ENCODE peak calls at places on chromosomes 5 and 9, in four cellular contexts. N, L, A and Z are unnamed samples. For H3K36me3, the result is how much of the 10 kb centered on the place peaks cover.

GRCh38 chr9:35776018-35776417 is 15.4 kb upstream of the NPR2 start:
- DNase-seq in A (no peak), N (no peak), L (no peak), Z (no peak)

GRCh38 chr5:137778772-137779564 is 24.8 kb upstream of the HNRNPA0 start:
- DNase-seq in N (no peak), L (no peak), A (no peak), Z (no peak)

GRCh38 chr9:76369583-76369982 is 24.6 kb downstream of the RFK start:
- DNase-seq in A (no peak), N (peak), L (no peak), Z (peak)

GRCh38 chr5:148482697-148483462 is 99.1 kb downstream of the FBXO38 start:
- DNase-seq in N (peak), L (peak), A (peak), Z (peak)

GRCh38 chr9:96514108-96514824 is 64.3 kb downstream of the HABP4 start:
- DNase-seq in L (no peak), A (no peak), N (no peak), Z (no peak)

GRCh38 chr5:65268520-65268919 is 213.2 kb downstream of the ADAMTS6 start:
- DNase-seq in N (no peak), A (no peak), L (no peak), Z (no peak)

GRCh38 chr9:93141771-93142483 is 7.9 kb upstream of the NINJ1 start:
- DNase-seq in A (no peak), N (no peak), L (no peak), Z (no peak)

GRCh38 chr5:891837-892389 is 688 bp downstream of the BRD9 start:
- DNase-seq in N (peak), L (no peak), A (no peak), Z (no peak)

GRCh38 chr5:181130832-181131496 is at the start of gene OR2V1:
- DNase-seq in N (no peak), L (no peak), A (no peak), Z (no peak)

DNA sequence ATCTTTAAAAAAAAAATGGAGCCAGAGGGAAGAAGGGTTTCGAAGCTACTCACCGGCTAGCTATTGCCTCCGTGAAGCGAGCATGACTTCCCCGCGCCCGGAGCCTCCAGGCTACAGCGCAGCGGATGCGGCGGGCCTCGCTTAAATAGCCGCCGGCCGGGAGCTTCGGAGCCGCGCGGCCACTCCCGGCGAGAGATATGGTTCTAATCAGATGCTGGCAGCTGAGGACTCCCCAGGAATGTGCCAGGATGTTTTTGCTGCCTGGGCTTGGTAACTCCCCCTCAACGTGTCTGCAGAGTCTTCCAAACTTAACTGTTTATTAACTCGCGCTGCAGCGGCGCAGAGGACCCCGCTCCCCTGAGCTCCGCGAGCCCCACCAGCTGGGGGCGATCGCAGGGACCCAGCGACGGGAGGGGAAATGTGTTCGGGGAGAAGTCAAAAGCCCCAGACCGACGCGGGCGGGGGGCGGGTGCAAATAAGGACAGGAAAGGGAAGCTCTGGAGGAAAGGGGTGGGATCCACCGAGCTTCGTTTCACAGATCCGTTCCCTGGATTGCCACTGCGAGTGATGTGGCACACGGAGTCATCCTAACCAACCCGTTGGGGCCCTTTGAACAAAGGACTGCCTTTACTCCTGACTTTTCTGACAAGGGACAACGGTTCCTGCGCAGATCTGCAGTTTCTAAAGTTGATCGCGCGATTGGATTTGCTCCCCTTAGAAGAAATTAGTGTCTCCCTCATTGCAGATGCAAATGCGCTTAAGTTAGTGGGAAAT is at the start of gene DAB2:
- DNase-seq in A (peak), N (peak), L (peak), Z (peak)
- TF ChIP-seq CTCF in A (peak), N (no peak), L (no peak), Z (peak)

GRCh38 chr5:36691241-36691640 is 84.8 kb downstream of the SLC1A3 start:
- DNase-seq in L (no peak), A (no peak), N (no peak), Z (no peak)

GRCh38 chr5:36694351-36694750 is 87.9 kb downstream of the SLC1A3 start:
- DNase-seq in A (no peak), N (no peak), L (no peak), Z (no peak)

GRCh38 chr5:36690041-36690941 is 83.9 kb downstream of the SLC1A3 start:
- DNase-seq in A (peak), N (peak), L (peak), Z (peak)

GRCh38 chr5:36691993-36692392 is 85.6 kb downstream of the SLC1A3 start:
- DNase-seq in L (no peak), N (no peak), A (no peak), Z (no peak)

DNA sequence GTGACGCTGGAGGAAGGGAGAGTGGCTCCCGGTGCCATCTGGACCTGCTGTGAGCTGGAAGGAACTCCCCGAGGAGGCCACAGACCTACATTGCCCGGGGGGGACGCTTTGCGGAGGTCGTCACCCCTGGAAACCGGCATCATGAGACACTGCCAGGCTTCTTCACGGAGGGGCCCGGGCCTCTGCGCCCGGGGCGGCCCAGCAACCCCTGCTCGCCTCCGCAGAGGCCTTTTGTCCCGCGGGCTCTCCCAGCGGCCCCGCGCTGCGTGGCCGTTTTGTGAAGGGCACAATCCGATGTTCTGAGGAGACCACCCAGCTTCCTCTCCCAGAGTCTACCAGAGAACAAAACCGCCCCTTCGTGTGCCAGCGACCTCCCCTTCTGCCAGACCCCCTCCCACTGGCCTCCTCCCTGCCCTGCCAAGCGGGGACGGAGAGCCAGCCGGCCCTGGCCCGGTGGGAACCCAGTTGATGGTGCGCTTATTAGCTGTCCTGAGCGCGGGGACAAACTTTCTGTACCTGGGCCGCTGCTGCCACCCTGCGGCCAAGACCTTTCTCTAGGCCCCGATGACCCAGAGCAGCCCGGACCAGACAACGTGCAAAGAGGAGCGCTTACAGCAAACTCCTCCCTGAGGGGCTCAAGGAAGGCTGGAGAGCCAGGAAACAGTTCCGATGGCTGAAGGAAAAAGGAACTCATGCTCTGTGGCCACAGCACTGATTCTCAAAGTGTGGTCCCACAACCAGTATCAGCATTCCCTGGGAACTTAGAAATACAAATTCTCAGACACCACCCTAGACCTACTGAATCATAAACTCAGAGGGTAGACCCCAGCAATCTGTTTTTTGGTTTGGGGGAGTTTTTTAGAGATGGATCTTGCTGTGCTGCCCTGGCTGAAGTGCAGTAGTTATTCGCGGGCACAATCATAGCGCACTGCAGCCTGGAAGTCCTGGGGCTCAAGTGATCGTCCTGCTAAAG is 86.7 kb downstream of the SLC1A3 start:
- DNase-seq in A (peak), L (peak), N (peak), Z (peak)
- H3K4me3 ChIP-seq in A (no peak), L (peak), N (no peak), Z (no peak)

GRCh38 chr5:146697211-146697610 is 181.2 kb upstream of the GPR151 start:
- DNase-seq in A (no peak), N (no peak), L (no peak), Z (no peak)

GRCh38 chr5:146698651-146699050 is 179.9 kb downstream of the PPP2R2B start:
- DNase-seq in L (no peak), N (no peak), A (no peak), Z (no peak)

GRCh38 chr5:146703499-146703898 is 175.1 kb downstream of the PPP2R2B start:
- DNase-seq in N (no peak), L (no peak), A (no peak), Z (no peak)

GRCh38 chr5:146699729-146700430 is 178.7 kb downstream of the PPP2R2B start:
- DNase-seq in A (no peak), N (no peak), L (no peak), Z (no peak)

GRCh38 chr5:146699129-146699528 is 179.4 kb downstream of the PPP2R2B start:
- DNase-seq in N (no peak), L (no peak), A (no peak), Z (no peak)
- H3K36me3 ChIP-seq in N (under half), L (under half), A (under half), Z (under half)

GRCh38 chr5:171272996-171273970 is 35.8 kb upstream of the TLX3 start:
- DNase-seq in L (no peak), N (no peak), A (no peak), Z (no peak)
- TF ChIP-seq CTCF in L (no peak), N (no peak), A (no peak), Z (no peak)

DNA sequence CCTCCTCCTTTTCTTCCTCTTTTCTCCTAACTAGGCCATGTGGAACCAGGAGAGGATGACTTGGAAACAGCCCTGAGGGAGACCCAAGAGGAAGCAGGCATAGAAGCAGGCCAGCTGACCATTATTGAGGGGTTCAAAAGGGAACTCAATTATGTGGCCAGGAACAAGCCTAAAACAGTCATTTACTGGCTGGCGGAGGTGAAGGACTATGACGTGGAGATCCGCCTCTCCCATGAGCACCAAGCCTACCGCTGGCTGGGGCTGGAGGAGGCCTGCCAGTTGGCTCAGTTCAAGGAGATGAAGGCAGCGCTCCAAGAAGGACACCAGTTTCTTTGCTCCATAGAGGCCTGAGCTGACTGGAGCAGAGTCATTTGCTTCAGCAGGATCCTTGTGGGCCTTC is 13.7 kb downstream of the NUDT2 start:
- DNase-seq in N (peak), A (peak), L (peak), Z (peak)
- H3K4me3 ChIP-seq in N (no peak), A (no peak), L (no peak), Z (no peak)

GRCh38 chr9:135937521-135938489 is 23.4 kb downstream of the UBAC1 start:
- DNase-seq in A (no peak), N (no peak), L (no peak), Z (no peak)
- H3K36me3 ChIP-seq in A (under half), N (half or more), L (under half), Z (under half)